ENCODE peak calls at places on chromosomes 12 and 14, in ten cellular contexts. W, Q, P, L, H, F, M, X, I and J are unnamed samples.

GRCh38 chr14:23128969-23129758 is 10.1 kb upstream of the CEBPE start:
- DNase-seq in W (no peak), Q (no peak), P (no peak), L (no peak), H (no peak), F (no peak), M (no peak), X (no peak), I (no peak), J (no peak)

GRCh38 chr14:55427439-55427838 is 13.0 kb downstream of the TBPL2 start:
- DNase-seq in W (peak), Q (no peak), P (no peak), L (no peak), H (no peak), F (peak), M (no peak), X (no peak), I (no peak), J (no peak)

GRCh38 chr12:101078881-101079280 is 131.2 kb downstream of the SLC5A8 start:
- DNase-seq in W (no peak), Q (no peak), P (no peak), L (no peak), H (no peak), F (no peak), M (no peak), X (no peak), I (no peak), J (no peak)

GRCh38 chr14:20262642-20263128 is 23.6 kb downstream of the OR11H4 start:
- DNase-seq in W (peak), Q (no peak), P (peak), L (no peak), H (no peak), F (peak), M (no peak), X (no peak), I (no peak), J (no peak)

GRCh38 chr12:104656921-104657320 is 200.2 kb downstream of the CHST11 start:
- DNase-seq in W (no peak), Q (no peak), P (no peak), L (no peak), H (no peak), F (no peak), M (no peak), X (no peak), I (no peak), J (no peak)

GRCh38 chr12:11812558-11813421 is 163.3 kb downstream of the ETV6 start:
- DNase-seq in W (peak), Q (no peak), P (peak), L (peak), H (no peak), F (peak), M (no peak), X (no peak), I (peak), J (peak)

GRCh38 chr12:25254271-25254880 is 3.6 kb upstream of the KRAS start:
- DNase-seq in W (no peak), Q (no peak), P (no peak), L (no peak), H (no peak), F (peak), M (no peak), X (no peak), I (no peak), J (no peak)

GRCh38 chr14:21406213-21406612 is 22.4 kb upstream of the SUPT16H start:
- DNase-seq in W (no peak), Q (no peak), P (no peak), L (no peak), H (no peak), F (no peak), M (no peak), X (no peak), I (no peak), J (no peak)

GRCh38 chr12:82754856-82755255 is 68.2 kb downstream of the TMTC2 start:
- DNase-seq in W (no peak), Q (no peak), P (no peak), L (no peak), H (no peak), F (no peak), M (no peak), X (no peak), I (no peak), J (no peak)

GRCh38 chr14:70078329-70078728 is 110.4 kb downstream of the SLC8A3 start:
- DNase-seq in W (no peak), Q (no peak), P (no peak), L (no peak), H (no peak), F (no peak), M (no peak), X (no peak), I (no peak), J (no peak)

GRCh38 chr14:60691383-60692113 is 32.6 kb downstream of the SIX4 start:
- DNase-seq in W (no peak), Q (no peak), P (no peak), L (no peak), H (no peak), F (no peak), M (no peak), X (no peak), I (no peak), J (no peak)

GRCh38 chr14:32561520-32561919 is 232.4 kb downstream of the AKAP6 start:
- DNase-seq in W (no peak), Q (peak), P (no peak), L (peak), H (no peak), F (peak), M (no peak), X (no peak), I (no peak), J (no peak)

GRCh38 chr12:49046129-49046895 is 14.3 kb downstream of the KMT2D start:
- DNase-seq in W (no peak), Q (no peak), P (no peak), L (no peak), H (no peak), F (no peak), M (no peak), X (no peak), I (no peak), J (no peak)

GRCh38 chr14:61462566-61463195 is 141.3 kb downstream of the PRKCH start:
- DNase-seq in W (peak), Q (no peak), P (no peak), L (peak), H (no peak), F (no peak), M (peak), X (no peak), I (no peak), J (no peak)

GRCh38 chr14:70013269-70013873 is 134.2 kb downstream of the SMOC1 start:
- DNase-seq in W (peak), Q (peak), P (peak), L (peak), H (no peak), F (peak), M (no peak), X (no peak), I (peak), J (peak)

GRCh38 chr12:41596190-41596589 is 408.1 kb downstream of the PDZRN4 start:
- DNase-seq in W (no peak), Q (no peak), P (no peak), L (no peak), H (no peak), F (no peak), M (no peak), X (no peak), I (no peak), J (no peak)

GRCh38 chr12:53988519-53989226 is 3.7 kb downstream of the HOXC10 start:
- DNase-seq in W (no peak), Q (no peak), P (no peak), L (no peak), H (no peak), F (no peak), M (no peak), X (no peak), I (no peak), J (no peak)